ENCODE peak calls at places on chromosomes 6 and 20, in ten cellular contexts. R is effector memory CD4-positive, alpha-beta T cell; G is H1; M is keratinocyte; J is mammary epithelial cell; H is psoas muscle; O is endodermal cell; U is adipocyte; V is left ventricle myocardium inferior; X is HCT116. I is an unnamed sample.

GRCh38 chr6:144460224-144461095 is 175.3 kb downstream of the UTRN start:
- DNase-seq in R (no peak), G (no peak), M (no peak), J (peak; percentile 6), H (no peak), O (no peak), U (peak; percentile 21), V (no peak), X (no peak), I (no peak)

GRCh38 chr6:84089081-84089480 is 55.5 kb downstream of the MRAP2 start:
- DNase-seq in R (no peak), G (no peak), M (no peak), J (no peak), H (no peak), O (no peak), U (no peak), V (no peak), X (no peak), I (no peak)

GRCh38 chr6:70955441-70956190 is 1.2 kb downstream of the B3GAT2 start:
- DNase-seq in R (peak; percentile 73), G (peak; percentile 99), M (peak; percentile 1), J (peak; percentile 66), H (peak; percentile 84), O (peak; percentile 98), U (peak; percentile 90), V (peak; percentile 81), X (peak; percentile 60), I (peak; percentile 92)

GRCh38 chr20:33657704-33658095 is 4.4 kb upstream of the C20orf144 start:
- DNase-seq in R (no peak), G (no peak), M (no peak), J (no peak), H (no peak), O (no peak), U (no peak), V (peak; percentile 9), X (no peak), I (no peak)

GRCh38 chr20:10861619-10862018 is 187.8 kb upstream of the JAG1 start:
- DNase-seq in R (no peak), G (no peak), M (no peak), J (peak; percentile 33), H (no peak), O (no peak), U (no peak), V (no peak), X (no peak), I (no peak)

GRCh38 chr20:22410556-22411130 is 173.7 kb downstream of the FOXA2 start:
- DNase-seq in R (no peak), G (no peak), M (no peak), J (no peak), H (no peak), O (no peak), U (no peak), V (no peak), X (no peak), I (no peak)

GRCh38 chr6:92460133-92460532 is 959.2 kb downstream of the EPHA7 start:
- DNase-seq in R (no peak), G (no peak), M (no peak), J (no peak), H (no peak), O (no peak), U (no peak), V (no peak), X (no peak), I (no peak)

GRCh38 chr6:149761438-149761837 is 11.9 kb downstream of the PCMT1 start:
- DNase-seq in R (no peak), G (no peak), M (no peak), J (no peak), H (no peak), O (no peak), U (no peak), V (no peak), X (no peak), I (no peak)

GRCh38 chr6:129849456-129849855 is 11.7 kb downstream of the TMEM244 start:
- DNase-seq in R (no peak), G (no peak), M (peak; percentile 58), J (peak; percentile 89), H (no peak), O (no peak), U (peak; percentile 31), V (no peak), X (peak; percentile 60), I (no peak)

GRCh38 chr6:137261393-137262154 is 42.4 kb upstream of the IFNGR1 start:
- DNase-seq in R (no peak), G (no peak), M (no peak), J (peak; percentile 69), H (no peak), O (no peak), U (peak; percentile 80), V (no peak), X (no peak), I (no peak)

DNA sequence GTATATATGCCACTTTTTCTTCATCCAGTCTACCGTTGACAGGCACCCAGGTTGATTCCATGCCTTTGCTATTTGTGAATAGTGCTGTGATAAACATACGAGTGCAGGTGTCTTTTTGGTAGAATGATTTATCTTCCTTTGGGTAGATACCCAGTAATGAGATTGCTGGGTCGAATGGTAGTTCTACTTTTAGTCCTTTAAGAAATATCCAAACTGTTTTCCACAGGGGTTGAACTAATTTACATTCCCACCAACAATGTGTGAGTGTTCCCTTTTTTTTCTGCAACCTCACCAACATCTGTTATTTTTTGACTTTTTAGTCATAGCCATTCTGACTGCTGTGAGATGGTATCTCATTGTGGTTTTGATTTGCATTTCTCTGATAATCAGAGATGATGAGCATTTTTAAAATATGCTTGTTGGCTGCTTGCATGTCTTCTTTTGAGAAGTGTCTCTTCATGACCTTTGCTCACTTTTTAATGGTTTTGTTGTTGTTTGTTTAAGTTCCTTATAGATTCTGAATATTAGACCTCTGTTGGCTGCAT is 1.9 kb upstream of the ZNF831 start:
- DNase-seq in R (no peak), G (no peak), M (no peak), J (no peak), H (no peak), O (no peak), U (no peak), V (no peak), X (no peak), I (no peak)
- H3K4me3 ChIP-seq in R (no peak overlapping the region), G (no peak overlapping the region), M (no peak overlapping the region), J (no peak overlapping the region), H (no peak overlapping the region), O (no peak overlapping the region), U (no peak overlapping the region), V (no peak overlapping the region), X (no peak overlapping the region), I (no peak overlapping the region)

GRCh38 chr6:112218563-112218962 is 35.8 kb downstream of the LAMA4 start:
- DNase-seq in R (no peak), G (no peak), M (no peak), J (no peak), H (peak; percentile 43), O (peak; percentile 52), U (no peak), V (peak; percentile 74), X (no peak), I (no peak)

GRCh38 chr6:112215901-112216300 is 38.5 kb downstream of the LAMA4 start:
- DNase-seq in R (no peak), G (no peak), M (no peak), J (no peak), H (no peak), O (no peak), U (no peak), V (no peak), X (no peak), I (no peak)

GRCh38 chr6:112216699-112217551 is 37.4 kb downstream of the LAMA4 start:
- DNase-seq in R (no peak), G (no peak), M (peak; percentile 49), J (peak; percentile 83), H (no peak), O (no peak), U (peak; percentile 66), V (no peak), X (no peak), I (no peak)

DNA sequence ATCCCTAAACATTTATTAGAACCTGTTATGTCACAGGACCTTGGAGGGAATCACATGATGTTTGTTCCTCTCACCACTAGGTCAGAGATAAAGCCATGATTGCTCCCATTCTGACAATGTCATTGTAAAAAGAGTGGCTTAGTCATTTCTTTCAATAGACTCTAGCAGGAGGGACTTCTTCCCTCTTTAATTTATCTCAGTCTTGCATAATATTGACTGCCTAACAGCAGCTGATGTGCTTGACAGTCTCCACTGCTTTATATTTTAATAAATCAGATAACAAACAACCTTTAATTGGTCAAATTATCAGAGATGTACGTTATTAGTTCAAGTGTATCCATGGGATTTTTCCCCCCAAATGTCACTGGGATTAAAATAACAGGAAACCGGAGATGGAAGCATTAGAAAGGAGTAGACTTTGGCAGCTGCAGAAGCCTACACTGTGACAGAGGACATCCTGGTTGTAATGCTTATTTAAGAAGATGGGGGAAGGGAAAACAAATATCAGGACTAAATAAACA is 39.6 kb downstream of the LAMA4 start:
- DNase-seq in R (no peak), G (no peak), M (no peak), J (no peak), H (no peak), O (no peak), U (no peak), V (no peak), X (no peak), I (no peak)
- H3K4me1 ChIP-seq in R (no peaks in the 10 kb centered on the region), G (no peaks in the 10 kb centered on the region), M (peaks cover 11% of the 10 kb centered on the region), J (peaks cover 15% of the 10 kb centered on the region), H (no peaks in the 10 kb centered on the region), O (peaks cover 13% of the 10 kb centered on the region), U (peaks cover 76% of the 10 kb centered on the region), V (peaks cover 86% of the 10 kb centered on the region), X (peaks cover 14% of the 10 kb centered on the region), I (no peaks in the 10 kb centered on the region)

DNA sequence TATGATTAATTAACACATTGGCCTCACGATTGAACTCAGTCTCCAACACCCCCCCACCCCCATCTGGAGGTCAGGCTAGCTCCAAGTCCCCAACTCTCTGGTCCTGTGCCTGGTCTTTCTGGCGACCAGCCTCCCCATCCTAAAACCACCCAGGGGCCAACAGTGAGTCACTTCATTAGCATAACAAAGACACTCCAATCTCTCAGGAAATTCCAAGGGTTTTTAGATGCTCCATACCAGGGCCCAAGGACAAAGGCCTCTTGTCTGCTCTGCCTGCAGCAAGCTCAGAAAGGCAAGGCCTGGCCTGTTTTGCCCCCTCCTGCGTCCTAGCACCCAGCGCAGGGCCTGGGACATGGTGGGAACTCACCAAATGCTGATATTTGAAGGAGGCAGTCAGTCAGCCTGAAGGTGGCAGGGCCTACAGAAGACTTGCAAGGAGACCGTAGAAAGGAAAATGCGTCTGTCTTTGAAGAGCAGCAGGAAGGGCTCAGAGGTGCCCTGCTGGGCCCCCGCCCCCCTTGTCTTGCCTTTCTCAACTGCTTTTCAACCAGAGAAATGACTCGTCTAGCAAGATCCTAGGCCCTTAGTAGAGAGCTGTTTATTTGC is 184.7 kb downstream of the CDH4 start:
- DNase-seq in R (no peak), G (peak; percentile 84), M (peak; percentile 86), J (peak; percentile 98), H (no peak), O (peak; percentile 97), U (no peak), V (no peak), X (no peak), I (no peak)
- H3K4me3 ChIP-seq in R (no peak overlapping the region), G (peak overlapping the region; percentile 19), M (peak overlapping the region; percentile 29), J (peak overlapping the region; percentile 23), H (no peak overlapping the region), O (peak overlapping the region; percentile 59), U (no peak overlapping the region), V (no peak overlapping the region), X (no peak overlapping the region), I (no peak overlapping the region)

DNA sequence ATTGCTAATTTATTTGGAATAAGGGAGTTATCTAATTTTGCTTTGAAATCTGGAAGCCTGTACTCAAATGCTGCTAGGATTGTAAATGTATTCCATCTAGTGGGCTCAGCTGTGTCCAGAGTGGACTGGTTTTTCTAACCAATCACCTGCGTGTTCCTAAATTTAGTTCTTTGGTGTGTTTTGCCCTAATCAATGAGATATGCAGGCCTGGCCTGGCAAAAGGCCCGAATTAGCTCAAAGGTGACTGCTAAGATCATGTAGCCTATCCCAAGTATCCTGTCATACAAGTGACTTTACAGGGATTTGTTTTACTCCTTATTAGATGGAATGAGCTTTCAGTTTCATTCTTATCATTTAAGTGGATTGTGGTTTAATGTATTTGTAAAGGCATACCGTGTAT is 51.3 kb upstream of the ARMC2 start:
- DNase-seq in R (no peak), G (no peak), M (no peak), J (no peak), H (no peak), O (no peak), U (no peak), V (no peak), X (no peak), I (no peak)
- H3K4me1 ChIP-seq in R (peaks cover 14% of the 10 kb centered on the region), G (no peaks in the 10 kb centered on the region), M (no peaks in the 10 kb centered on the region), J (no peaks in the 10 kb centered on the region), H (peaks cover 24% of the 10 kb centered on the region), O (no peaks in the 10 kb centered on the region), U (peaks cover 19% of the 10 kb centered on the region), V (peaks cover 20% of the 10 kb centered on the region), X (no peaks in the 10 kb centered on the region), I (no peaks in the 10 kb centered on the region)

I was measured in Peyer's patch.